ENCODE peak calls at places on chromosomes 16 and 17, in four cellular contexts. One of them, this sample, is unnamed. For H3K4me1, the result is how much of the 10 kb centered on the place peaks cover.

GRCh38 chr16:77951788-77952187 is 70.6 kb upstream of the CLEC3A start:
- DNase-seq in lung: no peak
- DNase-seq in heart left ventricle: no peak
- DNase-seq in GM23338: peak
- DNase-seq in this sample: no peak

GRCh38 chr17:17059301-17059890 is 17.1 kb downstream of the MPRIP start:
- DNase-seq in heart left ventricle: peak
- DNase-seq in lung: no peak
- DNase-seq in GM23338: no peak
- DNase-seq in this sample: no peak

GRCh38 chr17:65449495-65449894 is 112.0 kb downstream of the AXIN2 start:
- DNase-seq in lung: no peak
- DNase-seq in GM23338: no peak
- DNase-seq in heart left ventricle: no peak
- DNase-seq in this sample: no peak

GRCh38 chr16:57824880-57825279 is 22.6 kb upstream of the KIFC3 start:
- DNase-seq in lung: peak
- DNase-seq in GM23338: peak
- DNase-seq in heart left ventricle: no peak
- DNase-seq in this sample: no peak

GRCh38 chr16:31200821-31201510 is 1.6 kb downstream of the PYCARD start:
- DNase-seq in lung: no peak
- DNase-seq in heart left ventricle: no peak
- DNase-seq in GM23338: no peak
- DNase-seq in this sample: peak

GRCh38 chr17:74862108-74862901 is 2.6 kb upstream of the GRIN2C start:
- DNase-seq in heart left ventricle: peak
- DNase-seq in GM23338: peak
- DNase-seq in lung: peak
- DNase-seq in this sample: peak

GRCh38 chr16:19223235-19223847 is 55.3 kb downstream of the SYT17 start:
- DNase-seq in GM23338: peak
- DNase-seq in lung: no peak
- DNase-seq in heart left ventricle: no peak
- DNase-seq in this sample: peak

GRCh38 chr17:4304417-4305027 is 40.7 kb upstream of the ANKFY1 start:
- DNase-seq in heart left ventricle: peak
- DNase-seq in GM23338: peak
- DNase-seq in lung: peak
- DNase-seq in this sample: peak

GRCh38 chr17:37608369-37609169 is 649 bp downstream of the SYNRG start:
- DNase-seq in lung: no peak
- DNase-seq in GM23338: peak
- DNase-seq in heart left ventricle: no peak
- DNase-seq in this sample: no peak

GRCh38 chr17:550776-551175 is 163.9 kb downstream of the VPS53 start:
- DNase-seq in GM23338: no peak
- DNase-seq in lung: no peak
- DNase-seq in heart left ventricle: no peak
- DNase-seq in this sample: no peak

GRCh38 chr17:74962622-74963394 is 9.8 kb downstream of the HID1 start:
- DNase-seq in GM23338: no peak
- DNase-seq in heart left ventricle: no peak
- DNase-seq in lung: no peak
- DNase-seq in this sample: no peak

GRCh38 chr16:1097156-1097555 is 1.1 kb upstream of the C1QTNF8 start:
- DNase-seq in lung: no peak
- DNase-seq in GM23338: no peak
- DNase-seq in heart left ventricle: no peak
- DNase-seq in this sample: no peak

GRCh38 chr17:72097144-72097543 is 23.7 kb upstream of the SOX9 start:
- DNase-seq in lung: no peak
- DNase-seq in GM23338: no peak
- DNase-seq in heart left ventricle: no peak
- DNase-seq in this sample: no peak

GRCh38 chr17:32494621-32495346 is 8.0 kb downstream of the CDK5R1 start:
- DNase-seq in heart left ventricle: peak
- DNase-seq in GM23338: no peak
- DNase-seq in lung: no peak
- DNase-seq in this sample: no peak

GRCh38 chr17:68356520-68356919 is 65.2 kb downstream of the ARSG start:
- DNase-seq in lung: no peak
- DNase-seq in GM23338: no peak
- DNase-seq in heart left ventricle: no peak
- DNase-seq in this sample: peak

GRCh38 chr17:9024497-9024896 is 3.2 kb downstream of the NTN1 start:
- DNase-seq in GM23338: peak
- DNase-seq in lung: no peak
- DNase-seq in heart left ventricle: no peak
- DNase-seq in this sample: no peak

GRCh38 chr16:30346286-30346685 is 8.8 kb downstream of the CD2BP2 start:
- DNase-seq in heart left ventricle: no peak
- DNase-seq in GM23338: no peak
- DNase-seq in lung: no peak
- DNase-seq in this sample: no peak

GRCh38 chr16:57984443-57985203 is 13.7 kb upstream of the CNGB1 start:
- DNase-seq in GM23338: peak
- DNase-seq in heart left ventricle: peak
- DNase-seq in lung: peak
- DNase-seq in this sample: peak

GRCh38 chr17:7858487-7858832 is 657 bp downstream of the CYB5D1 start:
- DNase-seq in heart left ventricle: peak
- DNase-seq in GM23338: peak
- DNase-seq in lung: no peak
- DNase-seq in this sample: no peak

GRCh38 chr17:58538801-58539410 is 24.5 kb upstream of the MTMR4 start:
- DNase-seq in lung: no peak
- DNase-seq in GM23338: no peak
- DNase-seq in heart left ventricle: no peak
- DNase-seq in this sample: no peak

GRCh38 chr17:64196626-64197025 is 66.4 kb downstream of the TEX2 start:
- DNase-seq in lung: no peak
- DNase-seq in GM23338: no peak
- DNase-seq in heart left ventricle: no peak
- DNase-seq in this sample: no peak
- H3K4me1 ChIP-seq in lung: under half
- H3K4me1 ChIP-seq in GM23338: under half
- H3K4me1 ChIP-seq in heart left ventricle: under half
- H3K4me1 ChIP-seq in this sample: under half

GRCh38 chr17:55872374-55872773 is 121.5 kb downstream of the PCTP start:
- DNase-seq in heart left ventricle: no peak
- DNase-seq in lung: no peak
- DNase-seq in GM23338: no peak
- DNase-seq in this sample: no peak

GRCh38 chr17:55873017-55873758 is 122.3 kb downstream of the PCTP start:
- DNase-seq in GM23338: no peak
- DNase-seq in heart left ventricle: no peak
- DNase-seq in lung: no peak
- DNase-seq in this sample: no peak

GRCh38 chr17:55870044-55870443 is 119.2 kb downstream of the PCTP start:
- DNase-seq in lung: no peak
- DNase-seq in GM23338: peak
- DNase-seq in heart left ventricle: no peak
- DNase-seq in this sample: no peak
- H3K4me1 ChIP-seq in lung: under half
- H3K4me1 ChIP-seq in GM23338: under half
- H3K4me1 ChIP-seq in heart left ventricle: under half
- H3K4me1 ChIP-seq in this sample: under half

GRCh38 chr16:49701867-49702494 is 153.9 kb downstream of the ZNF423 start:
- DNase-seq in heart left ventricle: peak
- DNase-seq in GM23338: peak
- DNase-seq in lung: peak
- DNase-seq in this sample: no peak
- H3K4me1 ChIP-seq in heart left ventricle: under half
- H3K4me1 ChIP-seq in GM23338: half or more
- H3K4me1 ChIP-seq in lung: under half
- H3K4me1 ChIP-seq in this sample: under half

GRCh38 chr17:47643116-47643515 is 6.6 kb upstream of the KPNB1 start:
- DNase-seq in heart left ventricle: no peak
- DNase-seq in lung: no peak
- DNase-seq in GM23338: no peak
- DNase-seq in this sample: no peak

GRCh38 chr17:47649153-47649971 is at the start of gene KPNB1:
- DNase-seq in GM23338: peak
- DNase-seq in heart left ventricle: peak
- DNase-seq in lung: peak
- DNase-seq in this sample: peak

GRCh38 chr17:47638903-47639302 is 10.8 kb upstream of the KPNB1 start:
- DNase-seq in GM23338: no peak
- DNase-seq in heart left ventricle: no peak
- DNase-seq in lung: no peak
- DNase-seq in this sample: no peak

GRCh38 chr17:47649972-47650524 is 329 bp downstream of the KPNB1 start:
- DNase-seq in lung: no peak
- DNase-seq in GM23338: peak
- DNase-seq in heart left ventricle: no peak
- DNase-seq in this sample: peak

DNA sequence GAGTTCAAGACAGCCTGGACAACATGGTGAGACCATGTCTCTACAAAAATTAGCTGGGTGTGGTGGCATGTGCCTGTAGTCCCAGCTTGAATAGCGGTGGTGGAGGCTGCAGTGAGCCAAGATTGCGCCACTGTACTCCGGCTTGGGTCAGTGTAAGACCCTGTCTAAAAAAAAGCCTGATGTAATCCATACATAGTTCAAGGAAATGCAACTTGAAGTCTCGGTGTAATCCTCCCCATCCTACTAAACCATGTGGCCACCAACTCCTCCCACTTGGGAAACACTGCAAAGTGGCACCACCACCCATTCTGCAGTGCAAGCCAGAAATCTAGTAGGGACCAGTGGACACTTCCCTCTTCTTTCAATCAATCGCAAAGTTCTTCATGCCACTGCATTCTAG is 5.4 kb upstream of the KPNB1 start:
- DNase-seq in heart left ventricle: no peak
- DNase-seq in lung: no peak
- DNase-seq in GM23338: no peak
- DNase-seq in this sample: no peak
- H3K4me1 ChIP-seq in heart left ventricle: under half
- H3K4me1 ChIP-seq in lung: under half
- H3K4me1 ChIP-seq in GM23338: under half
- H3K4me1 ChIP-seq in this sample: under half

DNA sequence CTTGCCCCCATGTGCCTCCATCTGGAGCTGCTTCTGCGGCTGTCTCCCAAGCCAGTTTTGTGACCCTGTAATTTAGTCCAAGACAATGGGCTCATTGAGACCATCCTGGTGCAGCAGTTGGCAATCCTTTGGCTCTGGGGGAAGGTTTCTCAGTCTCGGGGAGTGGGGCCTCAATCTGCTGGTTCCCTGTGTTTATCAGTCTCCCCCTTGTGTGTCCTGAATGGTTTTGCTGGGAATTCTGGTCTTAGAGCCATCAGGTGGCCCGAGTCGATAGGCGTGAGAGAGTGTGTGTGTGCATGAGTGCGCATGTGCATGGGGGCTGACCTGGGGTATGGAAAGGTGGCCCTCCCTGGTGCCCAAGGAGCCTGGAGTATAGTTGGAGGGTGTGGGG is 234.8 kb downstream of the SEC14L1 start:
- DNase-seq in heart left ventricle: no peak
- DNase-seq in lung: no peak
- DNase-seq in GM23338: no peak
- DNase-seq in this sample: no peak
- H3K4me1 ChIP-seq in heart left ventricle: half or more
- H3K4me1 ChIP-seq in lung: under half
- H3K4me1 ChIP-seq in GM23338: half or more
- H3K4me1 ChIP-seq in this sample: half or more

GRCh38 chr17:21291357-21291756 is 6.8 kb downstream of the MAP2K3 start:
- DNase-seq in lung: no peak
- DNase-seq in heart left ventricle: no peak
- DNase-seq in GM23338: no peak
- DNase-seq in this sample: no peak
- H3K4me1 ChIP-seq in lung: under half
- H3K4me1 ChIP-seq in heart left ventricle: half or more
- H3K4me1 ChIP-seq in GM23338: under half
- H3K4me1 ChIP-seq in this sample: under half

GRCh38 chr17:80894726-80895125 is 96.9 kb upstream of the CHMP6 start:
- DNase-seq in GM23338: no peak
- DNase-seq in heart left ventricle: no peak
- DNase-seq in lung: no peak
- DNase-seq in this sample: no peak

GRCh38 chr17:80894439-80894721 is 97.3 kb upstream of the CHMP6 start:
- DNase-seq in GM23338: no peak
- DNase-seq in lung: no peak
- DNase-seq in heart left ventricle: no peak
- DNase-seq in this sample: no peak

GRCh38 chr17:80892900-80893603 is 98.6 kb upstream of the CHMP6 start:
- DNase-seq in GM23338: no peak
- DNase-seq in lung: no peak
- DNase-seq in heart left ventricle: no peak
- DNase-seq in this sample: peak

GRCh38 chr17:80895366-80895765 is 96.3 kb upstream of the CHMP6 start:
- DNase-seq in lung: no peak
- DNase-seq in GM23338: no peak
- DNase-seq in heart left ventricle: no peak
- DNase-seq in this sample: peak

DNA sequence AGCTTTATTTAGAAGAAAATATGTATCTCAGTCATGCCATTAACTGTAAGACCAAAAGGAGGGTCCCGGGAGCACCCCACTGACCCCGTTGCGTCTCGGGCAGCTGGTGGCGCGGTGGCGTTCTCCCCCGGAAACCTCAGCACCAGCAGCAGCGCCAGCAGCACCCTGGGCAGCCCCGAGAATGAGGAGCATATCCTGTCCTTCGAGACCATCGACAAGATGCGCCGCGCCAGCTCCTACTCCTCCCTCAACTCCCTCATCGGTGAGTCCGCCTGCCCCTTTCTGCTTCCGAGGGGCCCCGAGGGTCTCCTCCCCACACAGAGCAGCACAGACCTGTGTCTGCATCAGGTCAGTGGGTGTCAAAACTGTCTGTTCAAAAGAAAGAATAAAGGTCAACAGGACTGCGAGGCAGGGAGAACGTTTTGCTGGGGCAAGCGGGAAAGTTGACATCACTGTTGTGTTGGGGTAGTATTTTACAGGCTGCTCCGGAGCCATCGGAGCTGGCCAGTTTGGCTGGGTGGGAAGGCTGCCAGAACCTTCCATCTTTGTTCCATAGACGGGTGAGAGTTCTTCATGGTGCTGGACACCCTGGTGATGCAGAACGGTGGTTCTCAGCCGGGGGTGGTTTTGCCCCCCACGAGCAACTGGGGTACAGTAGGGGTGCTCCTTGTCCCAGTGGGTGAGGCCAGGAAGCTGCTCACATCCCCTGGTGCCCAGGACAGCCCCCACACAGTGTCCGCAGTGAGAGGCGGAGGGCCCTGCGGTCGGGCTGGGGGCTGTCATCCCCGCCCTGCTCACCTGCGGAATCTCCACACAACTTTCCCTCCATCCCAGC is 97.8 kb upstream of the CHMP6 start:
- DNase-seq in lung: no peak
- DNase-seq in heart left ventricle: no peak
- DNase-seq in GM23338: no peak
- DNase-seq in this sample: no peak
- H3K4me1 ChIP-seq in lung: under half
- H3K4me1 ChIP-seq in heart left ventricle: under half
- H3K4me1 ChIP-seq in GM23338: under half
- H3K4me1 ChIP-seq in this sample: under half